ENCODE peak calls at places on chromosomes 1 and 21, in four cellular contexts. One of them, this sample, is unnamed.

GRCh38 chr1:33086384-33086850 is 5.5 kb downstream of the AZIN2 start:
- DNase-seq in sigmoid colon: peak; percentile 87
- DNase-seq in heart right ventricle: peak; percentile 66
- DNase-seq in IMR-90: peak; percentile 78
- DNase-seq in this sample: peak; percentile 69

GRCh38 chr21:33339135-33339534 is 14.4 kb downstream of the IFNAR1 start:
- DNase-seq in IMR-90: no peak
- DNase-seq in sigmoid colon: no peak
- DNase-seq in heart right ventricle: no peak
- DNase-seq in this sample: no peak

GRCh38 chr1:32816676-32817158 is 441 bp downstream of the YARS1 start:
- DNase-seq in sigmoid colon: peak; percentile 66
- DNase-seq in heart right ventricle: no peak
- DNase-seq in IMR-90: peak; percentile 34
- DNase-seq in this sample: no peak

GRCh38 chr21:38897532-38898421 is 92.0 kb downstream of the ETS2 start:
- DNase-seq in IMR-90: no peak
- DNase-seq in sigmoid colon: peak; percentile 69
- DNase-seq in heart right ventricle: no peak
- DNase-seq in this sample: no peak

GRCh38 chr1:232519186-232519585 is 110.7 kb downstream of the SIPA1L2 start:
- DNase-seq in IMR-90: no peak
- DNase-seq in sigmoid colon: peak; percentile 73
- DNase-seq in heart right ventricle: peak; percentile 48
- DNase-seq in this sample: peak; percentile 54

GRCh38 chr1:41917835-41918449 is 780 bp downstream of the HIVEP3 start:
- DNase-seq in sigmoid colon: no peak
- DNase-seq in IMR-90: peak; percentile 29
- DNase-seq in heart right ventricle: peak; percentile 54
- DNase-seq in this sample: peak; percentile 55

GRCh38 chr1:114009393-114009792 is 30.1 kb downstream of the OLFML3 start:
- DNase-seq in heart right ventricle: no peak
- DNase-seq in IMR-90: peak; percentile 52
- DNase-seq in sigmoid colon: no peak
- DNase-seq in this sample: no peak

GRCh38 chr1:235442788-235443429 is 61.3 kb downstream of the B3GALNT2 start:
- DNase-seq in sigmoid colon: no peak
- DNase-seq in heart right ventricle: no peak
- DNase-seq in IMR-90: peak; percentile 83
- DNase-seq in this sample: no peak

GRCh38 chr1:19448491-19449439 is 36.6 kb downstream of the CAPZB start:
- DNase-seq in IMR-90: peak; percentile 93
- DNase-seq in heart right ventricle: peak; percentile 68
- DNase-seq in sigmoid colon: peak; percentile 93
- DNase-seq in this sample: peak; percentile 73

GRCh38 chr21:40049031-40049958 is 182.1 kb downstream of the PCP4 start:
- DNase-seq in IMR-90: peak; percentile 11
- DNase-seq in heart right ventricle: no peak
- DNase-seq in sigmoid colon: peak; percentile 83
- DNase-seq in this sample: no peak

GRCh38 chr1:218536311-218536710 is 191.2 kb downstream of the TGFB2 start:
- DNase-seq in IMR-90: no peak
- DNase-seq in heart right ventricle: no peak
- DNase-seq in sigmoid colon: no peak
- DNase-seq in this sample: no peak

GRCh38 chr1:101884621-101885020 is 112.1 kb downstream of the OLFM3 start:
- DNase-seq in IMR-90: no peak
- DNase-seq in heart right ventricle: no peak
- DNase-seq in sigmoid colon: no peak
- DNase-seq in this sample: no peak

GRCh38 chr1:50548243-50548642 is 125.0 kb upstream of the DMRTA2 start:
- DNase-seq in sigmoid colon: no peak
- DNase-seq in heart right ventricle: no peak
- DNase-seq in IMR-90: no peak
- DNase-seq in this sample: no peak

GRCh38 chr1:201511925-201512539 is 5.1 kb upstream of the CSRP1 start:
- DNase-seq in heart right ventricle: peak; percentile 76
- DNase-seq in IMR-90: no peak
- DNase-seq in sigmoid colon: peak; percentile 89
- DNase-seq in this sample: peak; percentile 55

GRCh38 chr1:215243275-215244054 is 160.9 kb downstream of the KCNK2 start:
- DNase-seq in IMR-90: peak; percentile 2
- DNase-seq in heart right ventricle: no peak
- DNase-seq in sigmoid colon: no peak
- DNase-seq in this sample: peak; percentile 27

GRCh38 chr1:182453619-182454018 is 3.7 kb downstream of the RGSL1 start:
- DNase-seq in heart right ventricle: no peak
- DNase-seq in IMR-90: no peak
- DNase-seq in sigmoid colon: no peak
- DNase-seq in this sample: no peak

GRCh38 chr1:245779797-245780529 is 625.2 kb downstream of the KIF26B start:
- DNase-seq in heart right ventricle: no peak
- DNase-seq in IMR-90: no peak
- DNase-seq in sigmoid colon: no peak
- DNase-seq in this sample: no peak

GRCh38 chr1:228038387-228039005 is 31.7 kb downstream of the WNT3A start:
- DNase-seq in heart right ventricle: no peak
- DNase-seq in IMR-90: no peak
- DNase-seq in sigmoid colon: peak; percentile 37
- DNase-seq in this sample: no peak

GRCh38 chr1:20486457-20487235 is 636 bp upstream of the CAMK2N1 start:
- DNase-seq in IMR-90: peak; percentile 61
- DNase-seq in sigmoid colon: peak; percentile 95
- DNase-seq in heart right ventricle: peak; percentile 78
- DNase-seq in this sample: peak; percentile 67

DNA sequence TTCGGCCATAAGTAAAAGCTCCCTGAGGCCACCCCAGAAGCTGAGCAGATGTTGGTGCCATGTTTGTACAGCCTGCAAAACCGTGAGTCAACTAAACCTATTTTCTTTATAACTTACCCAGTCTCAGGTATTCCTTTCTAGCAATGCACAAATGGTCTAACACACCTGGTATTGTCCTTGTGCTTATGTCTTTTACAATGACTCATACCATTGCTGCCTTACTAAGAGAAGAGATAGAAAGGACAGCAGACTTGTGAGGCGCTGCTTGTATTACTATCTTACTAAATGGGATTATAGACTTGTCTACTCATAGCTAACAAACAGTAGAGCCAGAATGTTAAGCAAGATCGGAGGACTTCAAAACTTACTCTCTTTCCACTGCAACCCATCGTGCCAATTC is 18.5 kb upstream of the CYYR1 start:
- DNase-seq in sigmoid colon: no peak
- DNase-seq in IMR-90: no peak
- DNase-seq in heart right ventricle: no peak
- DNase-seq in this sample: no peak
- H3K9me3 ChIP-seq in sigmoid colon: no peaks in the 10 kb centered on the region
- H3K9me3 ChIP-seq in IMR-90: no peaks in the 10 kb centered on the region
- H3K9me3 ChIP-seq in heart right ventricle: no peaks in the 10 kb centered on the region
- H3K9me3 ChIP-seq in this sample: no peaks in the 10 kb centered on the region

GRCh38 chr1:156970017-156970416 is 49.6 kb downstream of the LRRC71 start:
- DNase-seq in sigmoid colon: no peak
- DNase-seq in heart right ventricle: no peak
- DNase-seq in IMR-90: peak; percentile 4
- DNase-seq in this sample: no peak
- TF ChIP-seq CTCF in sigmoid colon: no peak
- TF ChIP-seq CTCF in heart right ventricle: no peak
- TF ChIP-seq CTCF in IMR-90: no peak
- TF ChIP-seq CTCF in this sample: no peak

DNA sequence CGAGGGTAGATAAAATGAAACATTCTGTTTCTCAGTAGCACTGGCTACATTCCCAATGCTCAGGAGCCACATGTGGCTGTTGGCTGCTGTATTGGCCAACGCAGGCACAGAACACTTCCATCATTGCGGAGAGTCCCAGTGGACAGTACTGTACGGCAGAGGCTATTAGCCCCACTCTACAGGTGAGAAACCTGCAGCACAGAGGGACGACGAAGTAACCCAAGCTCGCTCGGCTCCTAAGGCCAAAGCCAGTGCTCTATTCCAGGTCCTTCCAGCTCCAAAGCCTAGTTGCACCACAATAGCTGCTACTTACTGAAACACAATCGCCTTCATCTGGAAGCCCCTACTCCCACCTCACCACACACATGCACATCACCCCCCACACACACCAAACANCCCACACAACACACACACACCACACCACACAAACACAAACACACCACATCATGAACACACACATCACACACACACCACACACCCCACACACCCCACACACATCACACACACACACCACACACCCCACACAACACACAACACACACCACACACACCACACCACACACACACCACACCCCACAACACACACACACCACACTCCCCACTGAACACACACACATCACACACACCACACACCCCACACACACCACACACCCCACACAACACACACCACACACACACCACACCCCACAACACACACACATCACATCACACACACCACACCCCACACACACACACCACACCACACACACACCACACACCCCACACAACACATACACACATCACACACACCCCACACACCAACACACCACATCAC is 3.2 kb downstream of the LYPD8 start:
- DNase-seq in IMR-90: no peak
- DNase-seq in sigmoid colon: no peak
- DNase-seq in heart right ventricle: no peak
- DNase-seq in this sample: no peak
- H3K9me3 ChIP-seq in IMR-90: peaks cover 40% of the 10 kb centered on the region
- H3K9me3 ChIP-seq in sigmoid colon: no peaks in the 10 kb centered on the region
- H3K9me3 ChIP-seq in heart right ventricle: no peaks in the 10 kb centered on the region
- H3K9me3 ChIP-seq in this sample: peaks cover 5% of the 10 kb centered on the region

GRCh38 chr21:37746849-37747248 is 169.4 kb downstream of the KCNJ6 start:
- DNase-seq in IMR-90: no peak
- DNase-seq in heart right ventricle: no peak
- DNase-seq in sigmoid colon: no peak
- DNase-seq in this sample: no peak
- TF ChIP-seq CTCF in IMR-90: no peak
- TF ChIP-seq CTCF in heart right ventricle: no peak
- TF ChIP-seq CTCF in sigmoid colon: no peak
- TF ChIP-seq CTCF in this sample: no peak

GRCh38 chr1:3120994-3121393 is 52.0 kb downstream of the PRDM16 start:
- DNase-seq in sigmoid colon: no peak
- DNase-seq in IMR-90: no peak
- DNase-seq in heart right ventricle: no peak
- DNase-seq in this sample: no peak
- H3K9me3 ChIP-seq in sigmoid colon: no peaks in the 10 kb centered on the region
- H3K9me3 ChIP-seq in IMR-90: peaks cover 38% of the 10 kb centered on the region
- H3K9me3 ChIP-seq in heart right ventricle: no peaks in the 10 kb centered on the region
- H3K9me3 ChIP-seq in this sample: no peaks in the 10 kb centered on the region

This sample was measured in BE2C.